ENCODE peak calls at places on chromosomes 5 and 9, in seven cellular contexts. I is amygdala; X is CD4-positive, alpha-beta T cell; P is LoVo; V is astrocyte of the cerebellum; Y is activated T-helper 1 cell treated with anti-CD3 and anti-CD28 coated beads, Interleukin-2, amount 50 U/mL, for 16 hours; J is H9. L is an unnamed sample.

GRCh38 chr5:16727937-16728336 is 111.1 kb upstream of the RETREG1 start:
- DNase-seq in J (no peak), V (no peak), I (no peak), P (no peak), X (no peak), Y (no peak), L (no peak)

GRCh38 chr5:61275841-61276240 is 56.2 kb upstream of the ZSWIM6 start:
- DNase-seq in V (no peak), Y (no peak), P (no peak), I (no peak), X (no peak), J (no peak), L (no peak)

GRCh38 chr5:137401946-137402345 is 97.2 kb downstream of the SPOCK1 start:
- DNase-seq in X (no peak), Y (no peak), V (no peak), P (no peak), J (no peak), I (no peak), L (no peak)

GRCh38 chr5:94314507-94315170 is 303.8 kb downstream of the KIAA0825 start:
- DNase-seq in P (no peak), Y (no peak), V (no peak), I (no peak), J (no peak), X (no peak), L (no peak)

GRCh38 chr5:69024241-69024651 is 69.6 kb upstream of the SLC30A5 start:
- DNase-seq in V (no peak), I (no peak), Y (no peak), P (peak), J (peak), X (no peak), L (peak)

GRCh38 chr9:5574097-5574496 is 54.8 kb upstream of the RIC1 start:
- DNase-seq in J (no peak), I (no peak), Y (no peak), V (no peak), P (no peak), X (no peak), L (no peak)

GRCh38 chr5:122099060-122099790 is 21.2 kb upstream of the LOX start:
- DNase-seq in J (no peak), V (no peak), I (no peak), X (no peak), Y (no peak), P (no peak), L (no peak)

GRCh38 chr9:12658531-12659209 is 34.5 kb upstream of the TYRP1 start:
- DNase-seq in X (no peak), I (no peak), J (no peak), V (no peak), P (no peak), Y (no peak), L (no peak)

GRCh38 chr5:19987594-19988345 is at the start of gene CDH18:
- DNase-seq in Y (no peak), V (peak), I (no peak), J (peak), X (no peak), P (no peak), L (peak)

GRCh38 chr5:122077451-122078115 is 476 bp downstream of the LOX start:
- DNase-seq in V (no peak), P (no peak), Y (no peak), X (no peak), J (peak), I (no peak), L (no peak)

GRCh38 chr9:3951266-3951665 is 348.6 kb downstream of the GLIS3 start:
- DNase-seq in X (no peak), I (no peak), V (no peak), P (no peak), J (no peak), Y (no peak), L (no peak)

GRCh38 chr5:760363-761205 is 23.9 kb downstream of the ZDHHC11B start:
- DNase-seq in J (peak), V (no peak), I (no peak), Y (no peak), P (no peak), X (no peak), L (no peak)

GRCh38 chr5:27124590-27124989 is 86.2 kb upstream of the CDH9 start:
- DNase-seq in J (no peak), Y (no peak), X (no peak), V (peak), P (peak), I (no peak), L (no peak)

GRCh38 chr9:114227288-114228033 is 72.1 kb downstream of the COL27A1 start:
- DNase-seq in X (no peak), V (no peak), I (no peak), J (no peak), P (no peak), Y (no peak), L (no peak)

GRCh38 chr5:55636177-55636576 is 75.9 kb downstream of the SLC38A9 start:
- DNase-seq in J (no peak), V (no peak), X (no peak), I (no peak), P (no peak), Y (no peak), L (no peak)

GRCh38 chr9:76732341-76732958 is 31.8 kb upstream of the PCA3 start:
- DNase-seq in P (no peak), I (no peak), X (no peak), J (no peak), Y (no peak), V (no peak), L (no peak)

GRCh38 chr5:147509041-147509709 is 693 bp downstream of the DPYSL3 start:
- DNase-seq in J (peak), X (no peak), Y (no peak), I (no peak), V (no peak), P (no peak), L (no peak)

GRCh38 chr5:6719417-6719816 is 6.2 kb downstream of the TENT4A start:
- DNase-seq in X (no peak), J (no peak), V (no peak), I (no peak), P (no peak), Y (no peak), L (no peak)

GRCh38 chr5:136060963-136061362 is 32.2 kb downstream of the TGFBI start:
- DNase-seq in X (no peak), Y (no peak), P (no peak), I (no peak), J (no peak), V (no peak), L (no peak)

GRCh38 chr5:92704590-92704989 is 876.4 kb downstream of the NR2F1-AS1 start:
- DNase-seq in Y (no peak), I (no peak), V (no peak), P (no peak), J (no peak), X (no peak), L (no peak)

GRCh38 chr9:100472725-100473261 is at the start of gene TMEFF1:
- DNase-seq in X (no peak), J (peak), I (no peak), V (no peak), P (no peak), Y (peak), L (peak)

L was measured in frontal cortex.